ENCODE peak calls at places on chromosomes 16 and 17, in ten cellular contexts. A is HCT116, R is spleen, S is GM23338, O is esophagus muscularis mucosa, I is sigmoid colon, D is stomach, C is endothelial cell of umbilical vein, M is SK-N-SH, Q is transverse colon. Y is an unnamed sample. For H3K27me3, the result is how much of the 10 kb centered on the place peaks cover.

GRCh38 chr16:21614896-21615295 is 15.5 kb downstream of the METTL9 start:
- DNase-seq in O (no peak), A (no peak), R (no peak), I (no peak), S (peak), C (no peak), Q (no peak), D (no peak), M (no peak), Y (no peak)

GRCh38 chr17:28347261-28347891 is 10.0 kb downstream of the POLDIP2 start:
- DNase-seq in O (no peak), Q (no peak), M (no peak), D (peak), C (no peak), I (no peak), R (peak), S (no peak), A (no peak), Y (peak)

GRCh38 chr17:60583008-60583407 is 17.0 kb upstream of the PPM1D start:
- DNase-seq in I (no peak), O (peak), C (no peak), S (no peak), R (no peak), M (no peak), Q (no peak), D (no peak), A (no peak), Y (no peak)

GRCh38 chr16:88282221-88283041 is 100.3 kb upstream of the ZNF469 start:
- DNase-seq in C (no peak), R (no peak), Q (no peak), S (no peak), O (no peak), M (peak), I (no peak), D (no peak), A (no peak), Y (no peak)

GRCh38 chr16:81902025-81902424 is 109.2 kb downstream of the SDR42E1 start:
- DNase-seq in S (no peak), R (no peak), C (peak), I (peak), O (no peak), M (no peak), Q (no peak), D (no peak), A (no peak), Y (no peak)

GRCh38 chr17:61562287-61562686 is 28.7 kb downstream of the NACA2 start:
- DNase-seq in Q (no peak), R (no peak), O (no peak), M (no peak), S (no peak), D (no peak), I (no peak), A (no peak), C (no peak), Y (no peak)

GRCh38 chr16:27199747-27200146 is 3.6 kb upstream of the KDM8 start:
- DNase-seq in S (no peak), D (no peak), M (no peak), Q (no peak), O (no peak), C (no peak), R (peak), A (no peak), I (no peak), Y (no peak)

GRCh38 chr16:12132290-12132689 is 155.8 kb downstream of the SNX29 start:
- DNase-seq in C (no peak), Q (no peak), R (no peak), D (no peak), A (no peak), S (no peak), I (no peak), O (no peak), M (no peak), Y (no peak)

GRCh38 chr17:54353789-54354525 is 531.2 kb downstream of the KIF2B start:
- DNase-seq in S (no peak), D (no peak), I (no peak), A (no peak), Q (no peak), C (no peak), M (no peak), R (no peak), O (no peak), Y (no peak)

GRCh38 chr17:72592242-72592966 is 471.6 kb downstream of the SOX9 start:
- DNase-seq in A (peak), D (peak), I (no peak), C (no peak), M (peak), Q (peak), O (no peak), R (no peak), S (peak), Y (peak)

GRCh38 chr17:80884811-80885210 is 106.8 kb upstream of the CHMP6 start:
- DNase-seq in Q (no peak), O (no peak), I (peak), A (no peak), R (peak), D (no peak), M (no peak), C (no peak), S (no peak), Y (no peak)

GRCh38 chr17:1907216-1907631 is 77.4 kb downstream of the RPA1 start:
- DNase-seq in M (no peak), O (no peak), A (no peak), D (no peak), Q (no peak), I (no peak), C (no peak), R (no peak), S (no peak), Y (no peak)

GRCh38 chr17:59632398-59632797 is 12.7 kb downstream of the CLTC start:
- DNase-seq in S (no peak), R (no peak), Q (no peak), M (no peak), C (no peak), A (no peak), I (no peak), O (no peak), D (no peak), Y (no peak)

GRCh38 chr16:680967-681745 is 946 bp downstream of the STUB1 start:
- DNase-seq in M (no peak), C (peak), Q (peak), I (no peak), A (no peak), S (peak), D (peak), O (no peak), R (peak), Y (no peak)
- TF ChIP-seq CTCF in M (no peak), C (no peak), Q (no peak), I (no peak), A (peak), S (peak), D (no peak), O (no peak), R (no peak), Y (no peak)

GRCh38 chr16:83244057-83244456 is 563.7 kb upstream of the HSBP1 start:
- DNase-seq in S (no peak), A (no peak), C (no peak), D (no peak), I (no peak), M (no peak), O (no peak), R (no peak), Q (no peak), Y (no peak)
- TF ChIP-seq POLR2AphosphoS5 in S (no peak), A (no peak), C (no peak), D (no peak), I (no peak), M (no peak), O (no peak), R (no peak), Q (no peak), Y (no peak)

GRCh38 chr16:62033065-62033464 is 3.2 kb downstream of the CDH8 start:
- DNase-seq in I (no peak), S (no peak), D (no peak), O (no peak), C (no peak), Q (no peak), M (no peak), R (no peak), A (no peak), Y (no peak)
- H3K27me3 ChIP-seq in I (under half), S (half or more), D (under half), O (under half), C (under half), Q (under half), M (under half), R (under half), A (under half), Y (under half)

GRCh38 chr17:37570527-37571093 is 38.6 kb downstream of the SYNRG start:
- DNase-seq in I (no peak), C (peak), D (peak), A (peak), O (no peak), S (peak), M (peak), Q (peak), R (no peak), Y (no peak)
- TF ChIP-seq CTCF in I (no peak), C (peak), D (no peak), A (peak), O (peak), S (peak), M (peak), Q (peak), R (no peak), Y (peak)

Y was measured in breast epithelium.